ENCODE peak calls at places on chromosomes 5 and 9, in nine cellular contexts. One of them, this sample, is unnamed.

GRCh38 chr5:14864181-14864812 is 7.3 kb downstream of the ANKH start:
- DNase-seq in fibroblast of mammary gland: no peak
- DNase-seq in right lobe of liver: no peak
- DNase-seq in GM23338: no peak
- DNase-seq in left lung: no peak
- DNase-seq in uterus: no peak
- DNase-seq in MM.1S: no peak
- DNase-seq in GM12865: no peak
- DNase-seq in left ventricle myocardium inferior: no peak
- DNase-seq in this sample: no peak

GRCh38 chr9:92122061-92122460 is 6.8 kb upstream of the SPTLC1 start:
- DNase-seq in fibroblast of mammary gland: no peak
- DNase-seq in right lobe of liver: no peak
- DNase-seq in GM23338: no peak
- DNase-seq in left lung: no peak
- DNase-seq in uterus: no peak
- DNase-seq in MM.1S: no peak
- DNase-seq in GM12865: no peak
- DNase-seq in left ventricle myocardium inferior: no peak
- DNase-seq in this sample: no peak

GRCh38 chr9:108382267-108382666 is 473.5 kb downstream of the ACTL7B start:
- DNase-seq in fibroblast of mammary gland: no peak
- DNase-seq in right lobe of liver: no peak
- DNase-seq in GM23338: no peak
- DNase-seq in left lung: no peak
- DNase-seq in uterus: no peak
- DNase-seq in MM.1S: no peak
- DNase-seq in GM12865: no peak
- DNase-seq in left ventricle myocardium inferior: no peak
- DNase-seq in this sample: no peak

GRCh38 chr9:22045423-22045822 is 36.3 kb upstream of the CDKN2B start:
- DNase-seq in fibroblast of mammary gland: no peak
- DNase-seq in right lobe of liver: no peak
- DNase-seq in GM23338: no peak
- DNase-seq in left lung: no peak
- DNase-seq in uterus: no peak
- DNase-seq in MM.1S: no peak
- DNase-seq in GM12865: no peak
- DNase-seq in left ventricle myocardium inferior: no peak
- DNase-seq in this sample: no peak

GRCh38 chr5:61311836-61312808 is 19.9 kb upstream of the ZSWIM6 start:
- DNase-seq in fibroblast of mammary gland: peak; percentile 79
- DNase-seq in right lobe of liver: no peak
- DNase-seq in GM23338: no peak
- DNase-seq in left lung: no peak
- DNase-seq in uterus: no peak
- DNase-seq in MM.1S: no peak
- DNase-seq in GM12865: no peak
- DNase-seq in left ventricle myocardium inferior: no peak
- DNase-seq in this sample: no peak

GRCh38 chr5:86500947-86501346 is 116.8 kb upstream of the COX7C start:
- DNase-seq in fibroblast of mammary gland: no peak
- DNase-seq in right lobe of liver: no peak
- DNase-seq in GM23338: peak; percentile 40
- DNase-seq in left lung: no peak
- DNase-seq in uterus: no peak
- DNase-seq in MM.1S: peak; percentile 11
- DNase-seq in GM12865: no peak
- DNase-seq in left ventricle myocardium inferior: no peak
- DNase-seq in this sample: peak; percentile 15

GRCh38 chr5:171484460-171484899 is 65.0 kb downstream of the FGF18 start:
- DNase-seq in fibroblast of mammary gland: peak; percentile 36
- DNase-seq in right lobe of liver: no peak
- DNase-seq in GM23338: peak; percentile 54
- DNase-seq in left lung: no peak
- DNase-seq in uterus: peak; percentile 46
- DNase-seq in MM.1S: peak; percentile 22
- DNase-seq in GM12865: peak; percentile 45
- DNase-seq in left ventricle myocardium inferior: no peak
- DNase-seq in this sample: peak; percentile 44

GRCh38 chr5:150317048-150318003 is 14.6 kb upstream of the ARSI start:
- DNase-seq in fibroblast of mammary gland: peak; percentile 99
- DNase-seq in right lobe of liver: no peak
- DNase-seq in GM23338: peak; percentile 9
- DNase-seq in left lung: no peak
- DNase-seq in uterus: no peak
- DNase-seq in MM.1S: no peak
- DNase-seq in GM12865: no peak
- DNase-seq in left ventricle myocardium inferior: no peak
- DNase-seq in this sample: no peak

GRCh38 chr5:171295299-171295698 is 13.7 kb upstream of the TLX3 start:
- DNase-seq in fibroblast of mammary gland: no peak
- DNase-seq in right lobe of liver: no peak
- DNase-seq in GM23338: no peak
- DNase-seq in left lung: no peak
- DNase-seq in uterus: no peak
- DNase-seq in MM.1S: peak; percentile 20
- DNase-seq in GM12865: no peak
- DNase-seq in left ventricle myocardium inferior: no peak
- DNase-seq in this sample: no peak

GRCh38 chr9:1083325-1083913 is 33.3 kb downstream of the DMRT2 start:
- DNase-seq in fibroblast of mammary gland: peak; percentile 17
- DNase-seq in right lobe of liver: no peak
- DNase-seq in GM23338: peak; percentile 72
- DNase-seq in left lung: peak; percentile 75
- DNase-seq in uterus: peak; percentile 24
- DNase-seq in MM.1S: no peak
- DNase-seq in GM12865: no peak
- DNase-seq in left ventricle myocardium inferior: peak; percentile 21
- DNase-seq in this sample: no peak

GRCh38 chr5:171946382-171946781 is 60.1 kb downstream of the FBXW11 start:
- DNase-seq in fibroblast of mammary gland: no peak
- DNase-seq in right lobe of liver: no peak
- DNase-seq in GM23338: peak; percentile 62
- DNase-seq in left lung: no peak
- DNase-seq in uterus: no peak
- DNase-seq in MM.1S: no peak
- DNase-seq in GM12865: no peak
- DNase-seq in left ventricle myocardium inferior: no peak
- DNase-seq in this sample: no peak

GRCh38 chr9:89405832-89406231 is 87.5 kb downstream of the SECISBP2 start:
- DNase-seq in fibroblast of mammary gland: no peak
- DNase-seq in right lobe of liver: peak; percentile 70
- DNase-seq in GM23338: no peak
- DNase-seq in left lung: peak; percentile 87
- DNase-seq in uterus: no peak
- DNase-seq in MM.1S: peak; percentile 84
- DNase-seq in GM12865: peak; percentile 87
- DNase-seq in left ventricle myocardium inferior: peak; percentile 48
- DNase-seq in this sample: no peak

GRCh38 chr5:107199756-107200155 is 471.0 kb downstream of the EFNA5 start:
- DNase-seq in fibroblast of mammary gland: no peak
- DNase-seq in right lobe of liver: no peak
- DNase-seq in GM23338: no peak
- DNase-seq in left lung: no peak
- DNase-seq in uterus: no peak
- DNase-seq in MM.1S: no peak
- DNase-seq in GM12865: no peak
- DNase-seq in left ventricle myocardium inferior: no peak
- DNase-seq in this sample: no peak
- TF ChIP-seq CTCF in fibroblast of mammary gland: no peak
- TF ChIP-seq CTCF in right lobe of liver: no peak
- TF ChIP-seq CTCF in GM23338: no peak
- TF ChIP-seq CTCF in left lung: no peak
- TF ChIP-seq CTCF in uterus: no peak
- TF ChIP-seq CTCF in MM.1S: no peak
- TF ChIP-seq CTCF in GM12865: no peak
- TF ChIP-seq CTCF in left ventricle myocardium inferior: no peak
- TF ChIP-seq CTCF in this sample: no peak

GRCh38 chr9:129761293-129761900 is 8.6 kb upstream of the PTGES start:
- DNase-seq in fibroblast of mammary gland: peak; percentile 88
- DNase-seq in right lobe of liver: no peak
- DNase-seq in GM23338: no peak
- DNase-seq in left lung: no peak
- DNase-seq in uterus: peak; percentile 82
- DNase-seq in MM.1S: no peak
- DNase-seq in GM12865: no peak
- DNase-seq in left ventricle myocardium inferior: peak; percentile 76
- DNase-seq in this sample: no peak

GRCh38 chr9:129759329-129759728 is 6.5 kb upstream of the PTGES start:
- DNase-seq in fibroblast of mammary gland: no peak
- DNase-seq in right lobe of liver: no peak
- DNase-seq in GM23338: no peak
- DNase-seq in left lung: no peak
- DNase-seq in uterus: no peak
- DNase-seq in MM.1S: no peak
- DNase-seq in GM12865: no peak
- DNase-seq in left ventricle myocardium inferior: peak; percentile 51
- DNase-seq in this sample: no peak

GRCh38 chr9:129759804-129760502 is 7.1 kb upstream of the PTGES start:
- DNase-seq in fibroblast of mammary gland: no peak
- DNase-seq in right lobe of liver: no peak
- DNase-seq in GM23338: no peak
- DNase-seq in left lung: no peak
- DNase-seq in uterus: no peak
- DNase-seq in MM.1S: no peak
- DNase-seq in GM12865: no peak
- DNase-seq in left ventricle myocardium inferior: peak; percentile 19
- DNase-seq in this sample: no peak

GRCh38 chr9:129763235-129763917 is 10.5 kb upstream of the PTGES start:
- DNase-seq in fibroblast of mammary gland: peak; percentile 94
- DNase-seq in right lobe of liver: no peak
- DNase-seq in GM23338: no peak
- DNase-seq in left lung: no peak
- DNase-seq in uterus: peak; percentile 68
- DNase-seq in MM.1S: no peak
- DNase-seq in GM12865: no peak
- DNase-seq in left ventricle myocardium inferior: peak; percentile 19
- DNase-seq in this sample: no peak

GRCh38 chr9:129761901-129762359 is 9.1 kb upstream of the PTGES start:
- DNase-seq in fibroblast of mammary gland: peak; percentile 87
- DNase-seq in right lobe of liver: no peak
- DNase-seq in GM23338: peak; percentile 62
- DNase-seq in left lung: no peak
- DNase-seq in uterus: no peak
- DNase-seq in MM.1S: no peak
- DNase-seq in GM12865: no peak
- DNase-seq in left ventricle myocardium inferior: no peak
- DNase-seq in this sample: no peak
- H3K4me3 ChIP-seq in fibroblast of mammary gland: no peak overlapping the region
- H3K4me3 ChIP-seq in right lobe of liver: no peak overlapping the region
- H3K4me3 ChIP-seq in GM23338: no peak overlapping the region
- H3K4me3 ChIP-seq in left lung: no peak overlapping the region
- H3K4me3 ChIP-seq in uterus: no peak overlapping the region
- H3K4me3 ChIP-seq in MM.1S: no peak overlapping the region
- H3K4me3 ChIP-seq in GM12865: no peak overlapping the region
- H3K4me3 ChIP-seq in left ventricle myocardium inferior: no peak overlapping the region
- H3K4me3 ChIP-seq in this sample: no peak overlapping the region

DNA sequence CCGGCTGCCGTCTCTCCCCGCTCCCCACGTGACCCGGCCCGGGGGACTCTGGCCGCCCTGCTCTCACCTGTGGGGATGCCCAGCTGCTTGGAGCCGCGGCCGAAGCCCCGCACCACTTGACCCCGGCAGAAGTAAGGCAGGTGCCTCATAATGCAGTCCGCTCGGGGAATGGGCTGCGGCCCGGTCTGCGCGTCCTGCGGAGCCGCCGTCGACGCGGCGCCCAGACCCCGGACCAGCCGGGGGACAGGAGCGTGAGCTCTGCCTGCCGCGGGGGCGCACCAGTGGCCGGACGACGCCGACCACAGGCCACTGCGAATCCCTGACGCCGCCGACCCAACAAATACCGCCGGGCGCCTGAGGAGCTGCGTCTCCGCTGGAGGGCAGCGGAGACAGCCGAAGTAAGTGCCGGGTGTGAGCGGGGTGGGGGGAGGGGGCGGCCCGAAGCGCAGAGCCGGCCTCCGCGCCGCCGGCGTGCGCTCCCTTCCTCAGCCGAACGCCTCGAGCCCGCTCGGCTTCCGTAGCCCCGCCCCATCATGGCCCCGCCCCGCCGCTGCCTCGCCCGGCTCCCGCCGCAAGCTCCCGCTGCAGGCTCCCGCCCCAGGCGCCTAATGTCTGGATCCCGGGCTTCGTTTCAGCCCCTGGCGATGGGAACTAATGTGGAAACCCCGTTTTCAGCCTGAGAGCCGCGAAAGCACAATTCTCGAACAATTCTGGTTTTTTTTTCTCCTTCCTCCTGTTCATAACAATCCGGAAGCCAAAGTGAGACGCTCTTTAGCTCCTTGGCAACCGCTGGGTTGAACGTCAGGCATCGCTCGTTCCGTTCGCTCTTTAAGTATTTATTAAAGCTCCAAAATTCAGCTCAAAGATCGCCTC is at the start of gene RFK:
- DNase-seq in fibroblast of mammary gland: peak; percentile 89
- DNase-seq in right lobe of liver: peak; percentile 97
- DNase-seq in GM23338: peak; percentile 93
- DNase-seq in left lung: peak; percentile 99
- DNase-seq in uterus: peak; percentile 97
- DNase-seq in MM.1S: peak; percentile 91
- DNase-seq in GM12865: peak; percentile 96
- DNase-seq in left ventricle myocardium inferior: peak; percentile 84
- DNase-seq in this sample: peak; percentile 95
- TF ChIP-seq CTCF in fibroblast of mammary gland: peak; percentile 20
- TF ChIP-seq CTCF in right lobe of liver: peak; percentile 39
- TF ChIP-seq CTCF in GM23338: peak; percentile 65
- TF ChIP-seq CTCF in left lung: no peak
- TF ChIP-seq CTCF in uterus: peak; percentile 32
- TF ChIP-seq CTCF in MM.1S: peak; percentile 35
- TF ChIP-seq CTCF in GM12865: peak; percentile 30
- TF ChIP-seq CTCF in left ventricle myocardium inferior: peak; percentile 54
- TF ChIP-seq CTCF in this sample: peak; percentile 48

GRCh38 chr9:134370638-134371037 is 44.4 kb downstream of the RXRA start:
- DNase-seq in fibroblast of mammary gland: no peak
- DNase-seq in right lobe of liver: no peak
- DNase-seq in GM23338: no peak
- DNase-seq in left lung: no peak
- DNase-seq in uterus: no peak
- DNase-seq in MM.1S: no peak
- DNase-seq in GM12865: no peak
- DNase-seq in left ventricle myocardium inferior: no peak
- DNase-seq in this sample: no peak

GRCh38 chr9:134370213-134370492 is 43.9 kb downstream of the RXRA start:
- DNase-seq in fibroblast of mammary gland: no peak
- DNase-seq in right lobe of liver: peak; percentile 89
- DNase-seq in GM23338: no peak
- DNase-seq in left lung: no peak
- DNase-seq in uterus: no peak
- DNase-seq in MM.1S: no peak
- DNase-seq in GM12865: no peak
- DNase-seq in left ventricle myocardium inferior: no peak
- DNase-seq in this sample: no peak

GRCh38 chr9:134367796-134368490 is 41.7 kb downstream of the RXRA start:
- DNase-seq in fibroblast of mammary gland: no peak
- DNase-seq in right lobe of liver: no peak
- DNase-seq in GM23338: no peak
- DNase-seq in left lung: no peak
- DNase-seq in uterus: no peak
- DNase-seq in MM.1S: peak; percentile 63
- DNase-seq in GM12865: no peak
- DNase-seq in left ventricle myocardium inferior: no peak
- DNase-seq in this sample: peak; percentile 88

GRCh38 chr9:134368571-134368970 is 42.3 kb downstream of the RXRA start:
- DNase-seq in fibroblast of mammary gland: no peak
- DNase-seq in right lobe of liver: no peak
- DNase-seq in GM23338: no peak
- DNase-seq in left lung: no peak
- DNase-seq in uterus: no peak
- DNase-seq in MM.1S: no peak
- DNase-seq in GM12865: no peak
- DNase-seq in left ventricle myocardium inferior: no peak
- DNase-seq in this sample: no peak

GRCh38 chr9:134369416-134370212 is 43.4 kb downstream of the RXRA start:
- DNase-seq in fibroblast of mammary gland: peak; percentile 15
- DNase-seq in right lobe of liver: no peak
- DNase-seq in GM23338: no peak
- DNase-seq in left lung: no peak
- DNase-seq in uterus: no peak
- DNase-seq in MM.1S: no peak
- DNase-seq in GM12865: no peak
- DNase-seq in left ventricle myocardium inferior: no peak
- DNase-seq in this sample: no peak
- H3K4me3 ChIP-seq in fibroblast of mammary gland: no peak overlapping the region
- H3K4me3 ChIP-seq in right lobe of liver: no peak overlapping the region
- H3K4me3 ChIP-seq in GM23338: no peak overlapping the region
- H3K4me3 ChIP-seq in left lung: no peak overlapping the region
- H3K4me3 ChIP-seq in uterus: no peak overlapping the region
- H3K4me3 ChIP-seq in MM.1S: no peak overlapping the region
- H3K4me3 ChIP-seq in GM12865: no peak overlapping the region
- H3K4me3 ChIP-seq in left ventricle myocardium inferior: no peak overlapping the region
- H3K4me3 ChIP-seq in this sample: no peak overlapping the region

This sample was measured in WERI-Rb-1.